ENCODE peak calls at places on chromosome 13, in seven cellular contexts. N, I, T, G, H, Z and J are unnamed samples.
A peak's percentile ranks its signal among the peaks of the same experiment; 100 is the strongest.

GRCh38 chr13:21060063-21060826 is 1.1 kb downstream of the LATS2 start:
- DNase-seq in N (no peak), I (no peak), Z (peak; percentile 60), T (no peak), H (no peak), G (no peak), J (no peak)

GRCh38 chr13:103022328-103022727 is 43.9 kb downstream of the SLC10A2 start:
- DNase-seq in Z (peak; percentile 0), H (no peak), T (no peak), N (no peak), I (no peak), G (no peak), J (no peak)

GRCh38 chr13:91946498-91947070 is 548.2 kb downstream of the GPC5 start:
- DNase-seq in I (no peak), H (no peak), G (no peak), N (peak; percentile 1), T (no peak), Z (peak; percentile 21), J (peak; percentile 9)

GRCh38 chr13:68369739-68370138 is 1139.6 kb upstream of the PCDH9 start:
- DNase-seq in G (no peak), T (no peak), H (no peak), Z (no peak), N (peak; percentile 12), I (no peak), J (no peak)

GRCh38 chr13:106432636-106433035 is 102.8 kb downstream of the EFNB2 start:
- DNase-seq in N (no peak), Z (no peak), H (no peak), T (no peak), I (no peak), G (no peak), J (no peak)

GRCh38 chr13:25980255-25980654 is 71.6 kb downstream of the SHISA2 start:
- DNase-seq in I (no peak), Z (peak; percentile 26), T (no peak), H (peak; percentile 80), N (peak; percentile 9), G (no peak), J (no peak)

GRCh38 chr13:42750858-42751257 is 30.5 kb upstream of the FAM216B start:
- DNase-seq in T (no peak), H (no peak), I (no peak), Z (peak; percentile 12), G (no peak), N (no peak), J (no peak)

GRCh38 chr13:46380242-46380641 is 6.8 kb downstream of the RUBCNL start:
- DNase-seq in T (no peak), I (no peak), G (no peak), Z (no peak), H (no peak), N (no peak), J (no peak)

GRCh38 chr13:112896736-112897602 is 72.0 kb upstream of the MCF2L start:
- DNase-seq in Z (no peak), G (no peak), T (no peak), N (no peak), I (no peak), H (no peak), J (no peak)

GRCh38 chr13:95509521-95510315 is 42.8 kb upstream of the CLDN10 start:
- DNase-seq in N (no peak), T (no peak), Z (no peak), G (no peak), H (no peak), I (no peak), J (no peak)

GRCh38 chr13:41313659-41314197 is 2.7 kb downstream of the NAA16 start:
- DNase-seq in G (no peak), H (no peak), N (peak; percentile 9), Z (no peak), I (no peak), T (no peak), J (no peak)

GRCh38 chr13:95447766-95448165 is 104.8 kb upstream of the CLDN10 start:
- DNase-seq in N (no peak), T (no peak), I (no peak), G (no peak), Z (no peak), H (peak; percentile 37), J (no peak)

GRCh38 chr13:50732712-50733111 is 110.8 kb downstream of the DLEU7 start:
- DNase-seq in Z (peak; percentile 59), I (no peak), T (no peak), N (no peak), G (no peak), H (no peak), J (no peak)

GRCh38 chr13:70856706-70857105 is 748.5 kb upstream of the KLHL1 start:
- DNase-seq in Z (no peak), N (no peak), H (no peak), G (no peak), T (no peak), I (no peak), J (no peak)

GRCh38 chr13:54449922-54450321 is 1421.3 kb downstream of the OLFM4 start:
- DNase-seq in I (no peak), T (no peak), H (no peak), Z (no peak), G (no peak), N (no peak), J (no peak)

GRCh38 chr13:75405976-75406703 is 75.8 kb downstream of the TBC1D4 start:
- DNase-seq in H (no peak), Z (peak; percentile 72), I (no peak), T (no peak), N (no peak), G (no peak), J (no peak)

GRCh38 chr13:30971575-30971974 is 39.1 kb downstream of the TEX26 start:
- DNase-seq in I (no peak), N (no peak), Z (peak; percentile 26), H (no peak), G (no peak), T (no peak), J (no peak)

GRCh38 chr13:60627071-60627686 is 230.2 kb downstream of the TDRD3 start:
- DNase-seq in T (peak; percentile 14), H (peak; percentile 73), N (peak; percentile 37), G (no peak), I (no peak), Z (peak; percentile 29), J (peak; percentile 22)

GRCh38 chr13:109162248-109163051 is 533.0 kb downstream of the MYO16 start:
- DNase-seq in G (no peak), T (no peak), I (no peak), Z (no peak), N (no peak), H (no peak), J (no peak)

GRCh38 chr13:105918842-105919741 is 616.4 kb downstream of the EFNB2 start:
- DNase-seq in Z (peak; percentile 57), N (peak; percentile 1), G (no peak), I (no peak), H (peak; percentile 51), T (peak; percentile 37), J (peak; percentile 21)

GRCh38 chr13:112606125-112607001 is 18.4 kb upstream of the TUBGCP3 start:
- DNase-seq in Z (peak; percentile 93), G (peak; percentile 75), T (no peak), I (peak; percentile 86), N (peak; percentile 88), H (peak; percentile 92), J (no peak)

GRCh38 chr13:37618554-37618953 is 20.0 kb upstream of the POSTN start:
- DNase-seq in G (no peak), T (no peak), I (no peak), H (no peak), Z (peak; percentile 81), N (no peak), J (no peak)

GRCh38 chr13:20689291-20689690 is 14.2 kb upstream of the IL17D start:
- DNase-seq in T (no peak), G (no peak), H (no peak), N (no peak), I (no peak), Z (no peak), J (no peak)

GRCh38 chr13:93505104-93505952 is 278.7 kb downstream of the GPC6 start:
- DNase-seq in H (no peak), N (no peak), I (no peak), G (no peak), T (no peak), Z (peak; percentile 66), J (no peak)

GRCh38 chr13:42283574-42283973 is 11.6 kb downstream of the AKAP11 start:
- DNase-seq in Z (no peak), N (no peak), G (no peak), I (no peak), T (no peak), H (no peak), J (no peak)

GRCh38 chr13:60229708-60230272 is 66.1 kb upstream of the DIAPH3 start:
- DNase-seq in Z (no peak), N (peak; percentile 55), T (no peak), H (no peak), G (no peak), I (no peak), J (no peak)

GRCh38 chr13:48304132-48304876 is 753 bp downstream of the RB1 start:
- DNase-seq in I (no peak), H (no peak), G (no peak), N (peak; percentile 47), Z (peak; percentile 67), T (peak; percentile 22), J (no peak)

GRCh38 chr13:29573190-29573589 is 22.3 kb downstream of the SLC7A1 start:
- DNase-seq in T (no peak), N (no peak), H (no peak), G (no peak), Z (peak; percentile 42), I (no peak), J (no peak)

GRCh38 chr13:88000239-88000638 is 329.1 kb downstream of the SLITRK5 start:
- DNase-seq in H (no peak), T (no peak), I (no peak), N (no peak), Z (no peak), G (no peak), J (no peak)

GRCh38 chr13:24997367-24997967 is 98.5 kb upstream of the PABPC3 start:
- DNase-seq in T (no peak), N (peak; percentile 48), Z (peak; percentile 45), H (no peak), G (no peak), I (no peak), J (no peak)

GRCh38 chr13:101795025-101795424 is 342.6 kb downstream of the ITGBL1 start:
- DNase-seq in G (no peak), I (no peak), N (no peak), Z (no peak), T (no peak), H (no peak), J (no peak)

GRCh38 chr13:53201454-53202225 is 173.0 kb downstream of the OLFM4 start:
- DNase-seq in N (no peak), G (no peak), I (no peak), H (peak; percentile 75), T (no peak), Z (no peak), J (no peak)

GRCh38 chr13:32225494-32225931 is 89.7 kb downstream of the ZAR1L start:
- DNase-seq in G (no peak), T (no peak), I (no peak), N (no peak), Z (peak; percentile 28), H (no peak), J (no peak)

GRCh38 chr13:33349314-33349995 is 63.9 kb upstream of the STARD13 start:
- DNase-seq in T (no peak), I (no peak), Z (no peak), G (no peak), H (peak; percentile 47), N (no peak), J (no peak)

GRCh38 chr13:102729560-102730275 is 34.9 kb upstream of the METTL21C start:
- DNase-seq in T (peak; percentile 90), Z (peak; percentile 87), G (no peak), I (no peak), H (no peak), N (no peak), J (no peak)